ENCODE peak calls at places on chromosomes 7 and 10, in six cellular contexts. T is SK-N-SH, B is K562, F is GM12878, M is HepG2, L is H1. Q is an unnamed sample.

GRCh38 chr10:103265712-103266329 is 11.1 kb upstream of the INA start:
- DNase-seq in M (peak; percentile 63), F (no peak), T (no peak), B (peak; percentile 66), L (peak; percentile 83), Q (peak; percentile 82)

GRCh38 chr7:26393855-26394254 is 102.2 kb downstream of the SNX10 start:
- DNase-seq in B (no peak), T (no peak), L (no peak), M (no peak), F (no peak), Q (no peak)

GRCh38 chr7:44294325-44295069 is 30.9 kb downstream of the CAMK2B start:
- DNase-seq in F (no peak), M (no peak), T (peak; percentile 33), B (no peak), L (no peak), Q (no peak)

GRCh38 chr10:4199196-4199595 is 414.2 kb upstream of the KLF6 start:
- DNase-seq in L (no peak), F (no peak), T (no peak), M (no peak), B (no peak), Q (no peak)

GRCh38 chr7:92813390-92814024 is 22.9 kb downstream of the CDK6 start:
- DNase-seq in M (no peak), F (peak; percentile 82), L (no peak), B (no peak), T (no peak), Q (peak; percentile 57)

GRCh38 chr10:51588984-51589383 is 110.4 kb downstream of the CSTF2T start:
- DNase-seq in L (no peak), M (no peak), F (no peak), T (no peak), B (no peak), Q (no peak)

GRCh38 chr7:27102578-27103442 is at the start of gene HOXA2:
- DNase-seq in F (no peak), T (no peak), M (no peak), L (no peak), B (no peak), Q (peak; percentile 91)

GRCh38 chr10:89332718-89333281 is 5.0 kb downstream of the IFIT3 start:
- DNase-seq in F (peak; percentile 69), B (no peak), T (no peak), M (no peak), L (no peak), Q (no peak)

GRCh38 chr7:113142385-113143119 is 24.2 kb upstream of the SMIM30 start:
- DNase-seq in M (no peak), L (no peak), B (peak; percentile 85), T (no peak), F (peak; percentile 20), Q (no peak)

GRCh38 chr7:36391436-36392198 is 2.0 kb downstream of the ANLN start:
- DNase-seq in B (peak; percentile 57), F (peak; percentile 27), M (no peak), T (no peak), L (no peak), Q (peak; percentile 24)

GRCh38 chr7:29926216-29926615 is 63.4 kb downstream of the SCRN1 start:
- DNase-seq in B (no peak), M (no peak), F (no peak), T (no peak), L (no peak), Q (no peak)

DNA sequence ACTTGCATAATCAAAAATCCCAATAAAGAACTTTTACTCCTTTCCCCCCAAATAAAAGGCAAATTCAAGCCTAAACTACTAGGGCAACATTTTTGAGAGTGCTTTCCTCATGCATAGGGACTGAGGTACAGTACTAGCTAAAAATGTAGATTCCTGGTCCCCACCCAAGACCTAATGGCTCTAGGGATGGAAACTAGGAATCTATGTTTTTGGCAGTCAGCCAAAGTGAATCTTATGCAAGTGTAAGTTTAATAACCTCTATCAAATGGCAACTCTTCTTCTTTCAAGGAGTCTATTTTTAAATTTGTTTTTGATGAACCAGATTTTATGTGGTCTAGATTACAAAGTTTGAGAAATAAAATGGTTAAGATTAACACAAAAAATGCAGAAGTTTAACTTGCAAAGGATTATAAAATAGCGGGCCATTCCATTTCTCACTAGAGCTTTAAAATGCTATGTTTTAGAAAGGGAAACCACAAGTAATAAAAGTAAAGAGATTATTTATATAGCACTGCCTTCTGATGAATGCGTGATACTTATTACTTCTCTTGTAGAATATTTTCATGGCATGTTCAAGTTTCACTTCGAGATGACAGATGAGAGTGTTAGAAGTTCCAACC is 70.4 kb upstream of the MDFIC start:
- DNase-seq in L (no peak), B (no peak), M (no peak), T (no peak), F (no peak), Q (no peak)
- H2AFZ ChIP-seq in L (no peak overlapping the region), B (no peak overlapping the region), M (no peak overlapping the region), T (no peak overlapping the region), F (no peak overlapping the region), Q (no peak overlapping the region)

GRCh38 chr7:120738816-120739215 is 119.1 kb downstream of the TSPAN12 start:
- DNase-seq in L (no peak), M (no peak), T (no peak), B (no peak), F (no peak), Q (no peak)

GRCh38 chr7:120742370-120742769 is 115.6 kb downstream of the TSPAN12 start:
- DNase-seq in T (no peak), B (no peak), L (no peak), M (no peak), F (no peak), Q (no peak)

GRCh38 chr7:120740348-120740747 is 117.6 kb downstream of the TSPAN12 start:
- DNase-seq in M (no peak), B (peak; percentile 37), L (no peak), F (no peak), T (no peak), Q (peak; percentile 10)

GRCh38 chr7:120741371-120742042 is 116.4 kb downstream of the TSPAN12 start:
- DNase-seq in M (no peak), B (no peak), T (no peak), F (no peak), L (no peak), Q (no peak)

GRCh38 chr7:120743128-120743527 is 114.8 kb downstream of the TSPAN12 start:
- DNase-seq in B (no peak), M (no peak), F (no peak), T (no peak), L (no peak), Q (no peak)
- TF ChIP-seq USF2 in B (no peak), M (no peak), F (no peak), T (no peak), L (no peak), Q (no peak)

DNA sequence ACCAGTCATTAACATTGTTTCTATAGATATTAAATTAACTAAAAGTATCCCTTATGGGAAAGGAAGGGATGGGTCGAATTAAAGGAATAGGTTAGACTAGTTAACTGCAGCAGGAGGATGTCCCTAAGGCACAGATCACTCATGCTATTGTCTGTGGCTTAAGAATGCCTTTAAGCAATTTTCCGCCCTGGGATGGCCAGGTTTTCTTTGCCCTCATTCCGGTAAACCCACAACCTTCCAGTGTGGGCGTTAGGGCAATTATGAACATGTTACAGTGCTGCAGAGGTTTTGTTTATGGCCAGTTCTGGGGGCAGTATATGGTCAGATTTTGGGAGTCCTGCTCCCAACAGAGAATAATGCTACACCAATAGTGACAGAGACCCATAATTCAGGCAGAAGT is 139.3 kb upstream of the CDK13 start:
- DNase-seq in T (no peak), L (no peak), M (no peak), F (no peak), B (no peak), Q (no peak)
- H2AFZ ChIP-seq in T (peak overlapping the region; percentile 22), L (no peak overlapping the region), M (no peak overlapping the region), F (no peak overlapping the region), B (no peak overlapping the region), Q (no peak overlapping the region)

DNA sequence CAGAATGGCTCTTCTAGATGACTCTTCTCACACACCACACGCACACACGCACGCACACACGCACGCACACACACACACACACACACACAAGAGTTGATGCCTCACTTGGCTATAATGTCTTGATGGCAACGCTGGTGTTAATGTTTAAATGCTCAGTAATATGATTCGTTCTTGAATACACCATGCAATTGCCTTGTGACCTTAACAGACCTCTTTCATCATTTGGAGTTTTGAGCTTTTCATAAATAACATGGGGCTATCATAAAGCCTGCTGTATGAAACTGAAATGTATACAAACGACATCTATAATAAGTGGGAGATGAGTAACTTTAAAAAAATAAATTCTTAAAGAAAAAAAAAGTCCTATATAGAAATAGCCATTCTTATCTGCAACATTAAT is 8.2 kb downstream of the JCAD start:
- DNase-seq in L (no peak), M (no peak), F (no peak), B (no peak), T (no peak), Q (peak; percentile 78)
- TF ChIP-seq USF2 in L (no peak), M (no peak), F (no peak), B (no peak), T (no peak), Q (no peak)

GRCh38 chr7:34011711-34012110 is 106.4 kb downstream of the BMPER start:
- DNase-seq in B (no peak), L (no peak), M (no peak), T (no peak), F (no peak), Q (no peak)
- H2AFZ ChIP-seq in B (no peak overlapping the region), L (no peak overlapping the region), M (no peak overlapping the region), T (peak overlapping the region; percentile 77), F (no peak overlapping the region), Q (no peak overlapping the region)

GRCh38 chr10:97813311-97813710 is 36.3 kb upstream of the GOLGA7B start:
- DNase-seq in T (no peak), F (no peak), M (no peak), L (no peak), B (no peak), Q (no peak)

GRCh38 chr10:97814996-97815395 is 34.6 kb upstream of the GOLGA7B start:
- DNase-seq in B (no peak), L (no peak), T (no peak), M (no peak), F (no peak), Q (no peak)

GRCh38 chr10:97805960-97806359 is 34.2 kb upstream of the SFRP5 start:
- DNase-seq in B (no peak), L (no peak), T (no peak), F (no peak), M (no peak), Q (no peak)

GRCh38 chr10:97812696-97813095 is 36.9 kb upstream of the GOLGA7B start:
- DNase-seq in F (no peak), M (peak; percentile 16), T (no peak), L (no peak), B (no peak), Q (no peak)

GRCh38 chr10:97810476-97810875 is 38.7 kb upstream of the SFRP5 start:
- DNase-seq in M (peak; percentile 9), F (no peak), T (no peak), L (no peak), B (no peak), Q (peak; percentile 12)
- TF ChIP-seq USF2 in M (no peak), F (no peak), T (no peak), L (no peak), B (no peak), Q (no peak)

GRCh38 chr10:105189464-105189800 is 548.3 kb downstream of the SORCS3 start:
- DNase-seq in M (no peak), F (no peak), L (no peak), B (no peak), T (no peak), Q (no peak)
- H2AFZ ChIP-seq in M (no peak overlapping the region), F (no peak overlapping the region), L (peak overlapping the region; percentile 45), B (no peak overlapping the region), T (no peak overlapping the region), Q (no peak overlapping the region)